ENCODE peak calls at places on chromosomes 3 and 15, in five cellular contexts. Y is heart left ventricle, B is HCT116, L is sigmoid colon, J is esophagus squamous epithelium. X is an unnamed sample.

GRCh38 chr3:159252274-159252673 is 450.4 kb downstream of the MFSD1 start:
- DNase-seq in J (no peak), B (no peak), L (no peak), Y (no peak), X (no peak)

GRCh38 chr3:115683305-115683704 is 60.0 kb downstream of the GAP43 start:
- DNase-seq in B (no peak), J (no peak), Y (no peak), L (no peak), X (no peak)

GRCh38 chr3:15977598-15978232 is 179.9 kb upstream of the ANKRD28 start:
- DNase-seq in Y (no peak), J (no peak), L (no peak), B (no peak), X (no peak)

GRCh38 chr15:87031545-87032230 is 952.0 kb downstream of the AGBL1 start:
- DNase-seq in Y (no peak), B (no peak), L (no peak), J (no peak), X (no peak)

GRCh38 chr3:62361824-62362223 is 11.5 kb downstream of the FEZF2 start:
- DNase-seq in J (no peak), Y (no peak), L (no peak), B (peak; percentile 3), X (no peak)

GRCh38 chr3:176739169-176739568 is 458.1 kb downstream of the TBL1XR1 start:
- DNase-seq in B (no peak), Y (no peak), J (no peak), L (no peak), X (no peak)

GRCh38 chr15:73368301-73369072 is at the start of gene HCN4:
- DNase-seq in J (no peak), Y (peak; percentile 39), L (no peak), B (no peak), X (no peak)

GRCh38 chr3:188941103-188941502 is 230.7 kb upstream of the TPRG1 start:
- DNase-seq in B (no peak), L (no peak), Y (no peak), J (no peak), X (peak; percentile 22)

GRCh38 chr3:157329541-157329940 is 107.1 kb upstream of the PTX3 start:
- DNase-seq in B (no peak), L (no peak), Y (no peak), J (no peak), X (no peak)

GRCh38 chr3:137259709-137260108 is 301.9 kb downstream of the IL20RB start:
- DNase-seq in Y (peak; percentile 49), L (no peak), J (no peak), B (no peak), X (no peak)

GRCh38 chr3:111735271-111735758 is 123.8 kb upstream of the PHLDB2 start:
- DNase-seq in L (no peak), J (no peak), B (peak; percentile 95), Y (no peak), X (no peak)

GRCh38 chr3:123843668-123844067 is 40.5 kb downstream of the MYLK start:
- DNase-seq in L (no peak), Y (no peak), J (no peak), B (no peak), X (no peak)

GRCh38 chr15:27092404-27092803 is 121.4 kb downstream of the GABRG3 start:
- DNase-seq in Y (no peak), L (no peak), B (no peak), J (no peak), X (no peak)

GRCh38 chr3:31408720-31409119 is 124.0 kb upstream of the STT3B start:
- DNase-seq in Y (no peak), L (no peak), B (no peak), J (no peak), X (peak; percentile 7)

GRCh38 chr3:57179580-57180410 is 14.6 kb upstream of the IL17RD start:
- DNase-seq in J (no peak), B (no peak), L (no peak), Y (no peak), X (peak; percentile 44)

GRCh38 chr15:99983894-99984293 is 250.7 kb upstream of the LYSMD4 start:
- DNase-seq in Y (no peak), J (no peak), L (no peak), B (no peak), X (no peak)
- H3K4me3 ChIP-seq in Y (no peak overlapping the region), J (no peak overlapping the region), L (no peak overlapping the region), B (no peak overlapping the region), X (no peak overlapping the region)

GRCh38 chr3:129428382-129429079 is at the start of gene EFCAB12:
- DNase-seq in J (peak; percentile 49), B (no peak), L (peak; percentile 98), Y (peak; percentile 96), X (no peak)
- TF ChIP-seq POLR2A in J (no peak), B (no peak), L (no peak), Y (peak; percentile 32), X (no peak)

GRCh38 chr3:1048558-1048957 is 44.3 kb upstream of the CNTN6 start:
- DNase-seq in L (no peak), B (no peak), Y (no peak), J (no peak), X (no peak)
- H3K4me3 ChIP-seq in L (no peak overlapping the region), B (no peak overlapping the region), Y (no peak overlapping the region), J (no peak overlapping the region), X (no peak overlapping the region)

DNA sequence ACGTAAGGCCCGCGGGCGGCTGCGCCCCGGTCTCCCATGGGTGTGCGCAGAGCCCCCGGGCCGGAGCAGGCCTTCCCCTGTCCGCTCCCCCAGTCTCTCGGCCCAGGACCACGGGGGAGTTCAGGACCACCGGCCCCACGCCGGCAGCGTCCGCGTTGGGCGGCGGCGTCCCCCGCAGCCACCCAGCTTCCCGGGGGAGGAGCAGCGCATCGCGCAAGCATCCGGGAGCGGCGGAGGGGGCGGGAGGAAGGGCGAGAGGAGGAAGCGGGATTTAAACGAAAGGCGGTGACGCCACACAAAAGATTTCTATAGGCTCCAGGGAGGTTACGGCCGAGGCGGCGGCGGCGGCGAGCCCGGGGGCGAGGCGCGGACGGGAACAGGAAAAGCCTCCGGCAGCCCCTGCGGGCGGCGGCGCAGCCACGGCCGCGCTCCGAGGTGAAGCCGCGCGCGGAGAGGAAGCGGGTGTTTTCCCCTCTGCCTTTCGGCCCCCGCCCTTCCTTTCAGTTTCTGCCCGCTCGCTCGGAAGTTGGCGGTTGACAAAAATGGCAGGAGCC is at the start of gene TLNRD1:
- DNase-seq in B (peak; percentile 80), L (peak; percentile 95), Y (peak; percentile 94), J (peak; percentile 70), X (peak; percentile 96)
- TF ChIP-seq POLR2A in B (peak; percentile 84), L (peak; percentile 94), Y (peak; percentile 81), J (peak; percentile 93), X (peak; percentile 94)

GRCh38 chr15:81265256-81265943 is 58.5 kb downstream of the STARD5 start:
- DNase-seq in B (no peak), Y (no peak), J (no peak), L (no peak), X (no peak)
- H3K4me3 ChIP-seq in B (no peak overlapping the region), Y (peak overlapping the region; percentile 10), J (no peak overlapping the region), L (no peak overlapping the region), X (peak overlapping the region; percentile 27)

GRCh38 chr3:105866656-105867653 is 1.9 kb downstream of the CBLB start:
- DNase-seq in B (no peak), J (no peak), Y (peak; percentile 38), L (peak; percentile 67), X (no peak)
- TF ChIP-seq POLR2A in B (no peak), J (peak; percentile 14), Y (no peak), L (no peak), X (no peak)